ENCODE peak calls at places on chromosomes 2 and 18, in seven cellular contexts. One of them, this sample, is unnamed.

GRCh38 chr2:175999283-175999819 is 2.7 kb downstream of the LNPK start:
- DNase-seq in globus pallidus: no peak
- DNase-seq in A549: no peak
- DNase-seq in NCI-H510A: no peak
- DNase-seq in CD8-positive, alpha-beta memory T cell: no peak
- DNase-seq in T-cell: no peak
- DNase-seq in stimulated activated CD8-positive, alpha-beta memory T cell treated with anti-CD3 and anti-CD28 coated beads, Interleukin-2, amount 100 ng/mL, for 1 hour: no peak
- DNase-seq in this sample: no peak

GRCh38 chr2:55923091-55923977 is at the start of gene EFEMP1:
- DNase-seq in globus pallidus: peak
- DNase-seq in A549: peak
- DNase-seq in NCI-H510A: peak
- DNase-seq in CD8-positive, alpha-beta memory T cell: no peak
- DNase-seq in T-cell: no peak
- DNase-seq in stimulated activated CD8-positive, alpha-beta memory T cell treated with anti-CD3 and anti-CD28 coated beads, Interleukin-2, amount 100 ng/mL, for 1 hour: no peak
- DNase-seq in this sample: no peak

GRCh38 chr2:53018830-53019425 is 748.7 kb upstream of the CHAC2 start:
- DNase-seq in globus pallidus: no peak
- DNase-seq in A549: peak
- DNase-seq in NCI-H510A: no peak
- DNase-seq in CD8-positive, alpha-beta memory T cell: no peak
- DNase-seq in T-cell: no peak
- DNase-seq in stimulated activated CD8-positive, alpha-beta memory T cell treated with anti-CD3 and anti-CD28 coated beads, Interleukin-2, amount 100 ng/mL, for 1 hour: no peak
- DNase-seq in this sample: no peak

GRCh38 chr18:63098014-63098981 is 221.3 kb downstream of the BCL2 start:
- DNase-seq in globus pallidus: no peak
- DNase-seq in A549: no peak
- DNase-seq in NCI-H510A: no peak
- DNase-seq in CD8-positive, alpha-beta memory T cell: peak
- DNase-seq in T-cell: peak
- DNase-seq in stimulated activated CD8-positive, alpha-beta memory T cell treated with anti-CD3 and anti-CD28 coated beads, Interleukin-2, amount 100 ng/mL, for 1 hour: peak
- DNase-seq in this sample: no peak

GRCh38 chr2:72136933-72137497 is 10.6 kb downstream of the CYP26B1 start:
- DNase-seq in globus pallidus: no peak
- DNase-seq in A549: no peak
- DNase-seq in NCI-H510A: no peak
- DNase-seq in CD8-positive, alpha-beta memory T cell: no peak
- DNase-seq in T-cell: no peak
- DNase-seq in stimulated activated CD8-positive, alpha-beta memory T cell treated with anti-CD3 and anti-CD28 coated beads, Interleukin-2, amount 100 ng/mL, for 1 hour: no peak
- DNase-seq in this sample: no peak

GRCh38 chr2:219017166-219017931 is 24.0 kb downstream of the CFAP65 start:
- DNase-seq in globus pallidus: peak
- DNase-seq in A549: no peak
- DNase-seq in NCI-H510A: no peak
- DNase-seq in CD8-positive, alpha-beta memory T cell: no peak
- DNase-seq in T-cell: no peak
- DNase-seq in stimulated activated CD8-positive, alpha-beta memory T cell treated with anti-CD3 and anti-CD28 coated beads, Interleukin-2, amount 100 ng/mL, for 1 hour: no peak
- DNase-seq in this sample: no peak

GRCh38 chr2:232120911-232121310 is 159.4 kb downstream of the DIS3L2 start:
- DNase-seq in globus pallidus: no peak
- DNase-seq in A549: no peak
- DNase-seq in NCI-H510A: no peak
- DNase-seq in CD8-positive, alpha-beta memory T cell: no peak
- DNase-seq in T-cell: no peak
- DNase-seq in stimulated activated CD8-positive, alpha-beta memory T cell treated with anti-CD3 and anti-CD28 coated beads, Interleukin-2, amount 100 ng/mL, for 1 hour: no peak
- DNase-seq in this sample: no peak

GRCh38 chr2:48479923-48480322 is 50.0 kb upstream of the STON1 start:
- DNase-seq in globus pallidus: no peak
- DNase-seq in A549: no peak
- DNase-seq in NCI-H510A: no peak
- DNase-seq in CD8-positive, alpha-beta memory T cell: no peak
- DNase-seq in T-cell: no peak
- DNase-seq in stimulated activated CD8-positive, alpha-beta memory T cell treated with anti-CD3 and anti-CD28 coated beads, Interleukin-2, amount 100 ng/mL, for 1 hour: no peak
- DNase-seq in this sample: no peak

GRCh38 chr2:46087492-46087891 is 209.7 kb upstream of the EPAS1 start:
- DNase-seq in globus pallidus: no peak
- DNase-seq in A549: no peak
- DNase-seq in NCI-H510A: no peak
- DNase-seq in CD8-positive, alpha-beta memory T cell: no peak
- DNase-seq in T-cell: no peak
- DNase-seq in stimulated activated CD8-positive, alpha-beta memory T cell treated with anti-CD3 and anti-CD28 coated beads, Interleukin-2, amount 100 ng/mL, for 1 hour: no peak
- DNase-seq in this sample: no peak

GRCh38 chr2:57479994-57480393 is 566.6 kb upstream of the VRK2 start:
- DNase-seq in globus pallidus: no peak
- DNase-seq in A549: no peak
- DNase-seq in NCI-H510A: no peak
- DNase-seq in CD8-positive, alpha-beta memory T cell: no peak
- DNase-seq in T-cell: no peak
- DNase-seq in stimulated activated CD8-positive, alpha-beta memory T cell treated with anti-CD3 and anti-CD28 coated beads, Interleukin-2, amount 100 ng/mL, for 1 hour: no peak
- DNase-seq in this sample: no peak

GRCh38 chr2:210626849-210627248 is 70.5 kb downstream of the CPS1 start:
- DNase-seq in globus pallidus: no peak
- DNase-seq in A549: no peak
- DNase-seq in NCI-H510A: no peak
- DNase-seq in CD8-positive, alpha-beta memory T cell: no peak
- DNase-seq in T-cell: no peak
- DNase-seq in stimulated activated CD8-positive, alpha-beta memory T cell treated with anti-CD3 and anti-CD28 coated beads, Interleukin-2, amount 100 ng/mL, for 1 hour: no peak
- DNase-seq in this sample: no peak

GRCh38 chr2:159933727-159934049 is 128.7 kb downstream of the PLA2R1 start:
- DNase-seq in globus pallidus: peak
- DNase-seq in A549: no peak
- DNase-seq in NCI-H510A: no peak
- DNase-seq in CD8-positive, alpha-beta memory T cell: no peak
- DNase-seq in T-cell: no peak
- DNase-seq in stimulated activated CD8-positive, alpha-beta memory T cell treated with anti-CD3 and anti-CD28 coated beads, Interleukin-2, amount 100 ng/mL, for 1 hour: no peak
- DNase-seq in this sample: no peak

GRCh38 chr2:33476100-33476792 is at the start of gene RASGRP3:
- DNase-seq in globus pallidus: peak
- DNase-seq in A549: peak
- DNase-seq in NCI-H510A: no peak
- DNase-seq in CD8-positive, alpha-beta memory T cell: peak
- DNase-seq in T-cell: peak
- DNase-seq in stimulated activated CD8-positive, alpha-beta memory T cell treated with anti-CD3 and anti-CD28 coated beads, Interleukin-2, amount 100 ng/mL, for 1 hour: peak
- DNase-seq in this sample: peak

GRCh38 chr18:51235011-51235789 is 37.7 kb upstream of the MEX3C start:
- DNase-seq in globus pallidus: no peak
- DNase-seq in A549: peak
- DNase-seq in NCI-H510A: no peak
- DNase-seq in CD8-positive, alpha-beta memory T cell: no peak
- DNase-seq in T-cell: no peak
- DNase-seq in stimulated activated CD8-positive, alpha-beta memory T cell treated with anti-CD3 and anti-CD28 coated beads, Interleukin-2, amount 100 ng/mL, for 1 hour: no peak
- DNase-seq in this sample: no peak